ENCODE peak calls at places on chromosomes 2 and 18, in ten cellular contexts. A, K, F, H, I, L, W, C, Z and N are unnamed samples.

GRCh38 chr2:102063360-102063947 is 71.7 kb downstream of the IL1R2 start:
- DNase-seq in A (peak; percentile 43), K (peak; percentile 51), F (no peak), H (peak; percentile 83), I (peak; percentile 52), L (no peak), W (peak; percentile 67), C (peak; percentile 98), Z (peak; percentile 64), N (no peak)

GRCh38 chr2:172178035-172178434 is 75.3 kb upstream of the DLX2 start:
- DNase-seq in A (no peak), K (peak; percentile 73), F (no peak), H (peak; percentile 20), I (no peak), L (no peak), W (no peak), C (peak; percentile 19), Z (no peak), N (peak; percentile 83)

GRCh38 chr2:46305177-46305576 is 8.0 kb downstream of the EPAS1 start:
- DNase-seq in A (no peak), K (no peak), F (no peak), H (no peak), I (no peak), L (no peak), W (no peak), C (no peak), Z (no peak), N (no peak)

GRCh38 chr2:107469437-107469995 is 357.2 kb upstream of the RGPD4 start:
- DNase-seq in A (no peak), K (no peak), F (no peak), H (no peak), I (no peak), L (no peak), W (no peak), C (no peak), Z (no peak), N (no peak)

GRCh38 chr18:58980991-58981390 is 116.3 kb downstream of the ZNF532 start:
- DNase-seq in A (no peak), K (no peak), F (no peak), H (no peak), I (no peak), L (no peak), W (no peak), C (no peak), Z (no peak), N (no peak)

GRCh38 chr2:150832686-150833085 is 345.2 kb upstream of the RND3 start:
- DNase-seq in A (no peak), K (peak; percentile 19), F (no peak), H (peak; percentile 6), I (no peak), L (peak; percentile 5), W (no peak), C (peak; percentile 58), Z (no peak), N (no peak)

GRCh38 chr2:99422599-99422998 is 67.2 kb downstream of the REV1 start:
- DNase-seq in A (no peak), K (no peak), F (no peak), H (no peak), I (no peak), L (no peak), W (no peak), C (no peak), Z (no peak), N (no peak)

GRCh38 chr2:143282684-143283083 is 153.5 kb downstream of the ARHGAP15 start:
- DNase-seq in A (no peak), K (no peak), F (peak; percentile 15), H (no peak), I (peak; percentile 22), L (no peak), W (no peak), C (no peak), Z (no peak), N (peak; percentile 7)

GRCh38 chr2:46966576-46966975 is 51.0 kb upstream of the MCFD2 start:
- DNase-seq in A (no peak), K (no peak), F (no peak), H (peak; percentile 40), I (no peak), L (no peak), W (no peak), C (no peak), Z (no peak), N (no peak)

GRCh38 chr2:73314441-73314840 is 21.1 kb upstream of the EGR4 start:
- DNase-seq in A (no peak), K (no peak), F (no peak), H (no peak), I (no peak), L (no peak), W (no peak), C (no peak), Z (no peak), N (no peak)

GRCh38 chr18:77108001-77108692 is 24.4 kb downstream of the MBP start:
- DNase-seq in A (peak; percentile 51), K (peak; percentile 92), F (peak; percentile 62), H (peak; percentile 91), I (peak; percentile 59), L (peak; percentile 72), W (peak; percentile 66), C (peak; percentile 95), Z (peak; percentile 84), N (no peak)

GRCh38 chr2:37985333-37985732 is 60.2 kb downstream of the RMDN2 start:
- DNase-seq in A (no peak), K (peak; percentile 69), F (peak; percentile 35), H (peak; percentile 87), I (no peak), L (no peak), W (no peak), C (peak; percentile 85), Z (no peak), N (peak; percentile 73)

GRCh38 chr2:239380831-239381708 is 19.8 kb downstream of the HDAC4 start:
- DNase-seq in A (peak; percentile 35), K (no peak), F (peak; percentile 51), H (no peak), I (no peak), L (no peak), W (no peak), C (no peak), Z (no peak), N (no peak)

GRCh38 chr2:86176583-86176982 is 18.7 kb downstream of the IMMT start:
- DNase-seq in A (no peak), K (peak; percentile 26), F (no peak), H (no peak), I (no peak), L (no peak), W (no peak), C (no peak), Z (no peak), N (no peak)

GRCh38 chr2:85890522-85891176 is 1.9 kb upstream of the ST3GAL5 start:
- DNase-seq in A (no peak), K (no peak), F (no peak), H (no peak), I (no peak), L (no peak), W (no peak), C (no peak), Z (no peak), N (no peak)

GRCh38 chr18:11052800-11053199 is 96.6 kb downstream of the PIEZO2 start:
- DNase-seq in A (no peak), K (peak; percentile 81), F (peak; percentile 51), H (peak; percentile 4), I (no peak), L (no peak), W (no peak), C (no peak), Z (no peak), N (no peak)
- H3K4me3 ChIP-seq in A (no peak overlapping the region), K (no peak overlapping the region), F (no peak overlapping the region), H (no peak overlapping the region), I (no peak overlapping the region), L (no peak overlapping the region), W (no peak overlapping the region), C (no peak overlapping the region), Z (no peak overlapping the region), N (no peak overlapping the region)

DNA sequence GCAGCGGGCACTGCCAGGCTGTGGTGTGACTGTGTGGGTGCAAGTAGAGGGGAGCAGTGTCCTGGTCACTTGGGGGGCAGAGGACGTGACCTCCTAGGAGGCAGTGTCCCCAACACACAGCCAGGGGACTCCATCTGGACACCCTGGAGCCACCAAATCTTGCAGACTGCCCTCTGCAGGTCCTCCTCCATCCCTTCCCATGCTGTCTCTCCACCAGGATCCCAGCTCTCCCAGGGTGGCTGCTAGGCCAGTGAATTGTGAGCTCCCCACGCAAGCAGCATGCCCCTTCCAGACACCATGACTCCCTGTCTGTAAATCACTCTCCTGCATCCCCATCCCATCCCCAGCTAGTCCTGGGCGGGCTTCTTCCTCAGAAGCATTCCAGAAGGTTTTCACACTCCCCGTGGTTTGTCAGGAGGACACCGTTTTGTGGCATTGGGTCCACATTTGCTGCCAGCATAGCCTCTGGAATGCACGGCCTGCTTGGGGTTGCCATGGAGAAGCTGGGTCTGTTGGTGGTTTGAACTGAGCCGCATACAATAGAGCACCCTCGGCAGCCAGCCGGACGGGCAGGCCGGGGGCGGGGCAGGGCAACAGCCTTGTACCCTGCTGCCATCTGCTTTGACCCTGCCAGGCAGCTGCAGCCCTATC is 210.7 kb downstream of the KLHL29 start:
- DNase-seq in A (no peak), K (peak; percentile 13), F (no peak), H (no peak), I (no peak), L (peak; percentile 58), W (no peak), C (peak; percentile 9), Z (no peak), N (no peak)
- TF ChIP-seq CTCF in A (no peak), K (no peak), F (no peak), H (no peak), I (no peak), L (peak; percentile 11), W (no peak), C (no peak), Z (no peak), N (no peak)

DNA sequence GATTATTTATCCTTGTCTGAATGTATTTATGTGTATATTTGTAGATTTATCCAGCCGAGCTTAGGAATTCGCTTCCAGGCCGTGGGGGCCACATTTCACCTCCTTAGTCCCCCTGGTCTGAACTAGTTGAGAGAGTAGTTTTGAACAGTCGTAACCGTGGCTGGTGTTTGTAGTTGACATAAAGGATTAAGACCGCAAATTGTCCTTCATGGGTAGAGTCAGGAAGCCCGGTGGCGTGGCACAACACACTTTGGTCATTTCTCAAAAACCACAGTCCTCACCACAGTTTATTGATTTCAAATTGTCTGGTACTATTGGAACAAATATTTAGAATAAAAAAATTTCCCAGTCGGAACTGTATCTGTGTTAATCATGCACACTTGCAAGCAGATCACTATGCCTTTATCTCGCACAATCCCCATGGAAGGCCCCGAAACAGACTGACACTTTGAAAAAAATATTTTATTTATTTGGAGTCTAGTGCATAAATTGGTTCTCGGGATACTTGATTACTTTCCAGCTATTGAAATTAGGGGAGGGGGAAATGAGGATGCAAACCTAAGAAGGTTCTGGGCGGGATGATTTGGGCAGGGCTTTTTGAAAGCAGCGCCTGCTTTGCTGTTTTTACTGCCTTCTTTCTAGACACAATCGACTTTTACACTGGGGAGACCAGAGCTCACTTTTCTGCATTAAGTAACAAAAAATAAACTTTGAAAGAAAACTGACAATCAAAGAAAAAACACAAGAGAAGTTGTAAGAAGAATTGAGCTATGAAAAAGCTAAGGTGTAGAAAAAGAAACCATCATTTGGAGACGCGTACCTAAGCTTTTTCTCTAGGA is 15.5 kb upstream of the HOXD1 start:
- DNase-seq in A (no peak), K (no peak), F (no peak), H (no peak), I (no peak), L (no peak), W (no peak), C (no peak), Z (no peak), N (no peak)
- H3K4me3 ChIP-seq in A (no peak overlapping the region), K (no peak overlapping the region), F (no peak overlapping the region), H (no peak overlapping the region), I (no peak overlapping the region), L (no peak overlapping the region), W (no peak overlapping the region), C (no peak overlapping the region), Z (peak overlapping the region; percentile 31), N (no peak overlapping the region)

GRCh38 chr2:119208791-119209203 is 14.8 kb upstream of the STEAP3 start:
- DNase-seq in A (no peak), K (no peak), F (no peak), H (no peak), I (no peak), L (no peak), W (no peak), C (no peak), Z (no peak), N (peak; percentile 79)
- TF ChIP-seq CTCF in A (no peak), K (no peak), F (no peak), H (no peak), I (no peak), L (no peak), W (no peak), C (no peak), Z (no peak), N (peak; percentile 10)